ENCODE peak calls at places on chromosome 10, in four cellular contexts. T, P, A and B are unnamed samples.

GRCh38 chr10:103789771-103790201 is 65.6 kb downstream of the SH3PXD2A start:
- DNase-seq in T (no peak), P (peak; percentile 75), A (no peak), B (no peak)

GRCh38 chr10:112981553-112981952 is 31.5 kb downstream of the TCF7L2 start:
- DNase-seq in T (no peak), P (no peak), A (no peak), B (no peak)

GRCh38 chr10:4804505-4804904 is 21.5 kb upstream of the AKR1E2 start:
- DNase-seq in T (no peak), P (no peak), A (no peak), B (no peak)

GRCh38 chr10:121853950-121854349 is 73.9 kb downstream of the ATE1 start:
- DNase-seq in T (no peak), P (no peak), A (no peak), B (no peak)

GRCh38 chr10:104046651-104047050 is 39.0 kb downstream of the COL17A1 start:
- DNase-seq in T (no peak), P (no peak), A (no peak), B (no peak)

GRCh38 chr10:49052069-49052468 is 63.3 kb downstream of the VSTM4 start:
- DNase-seq in T (no peak), P (no peak), A (no peak), B (no peak)

GRCh38 chr10:13099144-13099665 is 758 bp upstream of the OPTN start:
- DNase-seq in T (peak; percentile 53), P (peak; percentile 51), A (peak; percentile 64), B (no peak)

GRCh38 chr10:117743517-117743916 is 201.0 kb downstream of the EMX2 start:
- DNase-seq in T (no peak), P (no peak), A (no peak), B (no peak)

GRCh38 chr10:131743190-131744151 is 157.3 kb upstream of the PPP2R2D start:
- DNase-seq in T (no peak), P (no peak), A (no peak), B (no peak)

GRCh38 chr10:67088035-67088434 is 162.2 kb downstream of the LRRTM3 start:
- DNase-seq in T (no peak), P (no peak), A (no peak), B (no peak)

GRCh38 chr10:111207525-111207924 is 130.7 kb downstream of the ADRA2A start:
- DNase-seq in T (no peak), P (no peak), A (no peak), B (peak; percentile 21)

GRCh38 chr10:105258036-105258673 is 617.1 kb downstream of the SORCS3 start:
- DNase-seq in T (no peak), P (no peak), A (no peak), B (no peak)

GRCh38 chr10:73653701-73654100 is 2.1 kb downstream of the SYNPO2L start:
- DNase-seq in T (no peak), P (no peak), A (peak; percentile 59), B (no peak)

GRCh38 chr10:112059220-112059619 is 124.3 kb downstream of the GPAM start:
- DNase-seq in T (no peak), P (no peak), A (no peak), B (no peak)

GRCh38 chr10:53269482-53269881 is 496.9 kb upstream of the MBL2 start:
- DNase-seq in T (no peak), P (no peak), A (no peak), B (no peak)

GRCh38 chr10:101046332-101047238 is 15.2 kb upstream of the KAZALD1 start:
- DNase-seq in T (no peak), P (peak; percentile 42), A (no peak), B (no peak)

GRCh38 chr10:61900829-61901783 is at the start of gene ARID5B:
- DNase-seq in T (peak; percentile 57), P (peak; percentile 18), A (peak; percentile 74), B (no peak)

GRCh38 chr10:124116771-124117510 is 23.5 kb upstream of the CHST15 start:
- DNase-seq in T (no peak), P (peak; percentile 47), A (no peak), B (no peak)

GRCh38 chr10:76080991-76081390 is 649.6 kb downstream of the LRMDA start:
- DNase-seq in T (no peak), P (peak; percentile 41), A (no peak), B (no peak)

GRCh38 chr10:7519351-7519750 is 108.5 kb upstream of the SFMBT2 start:
- DNase-seq in T (no peak), P (no peak), A (no peak), B (no peak)

GRCh38 chr10:29522038-29522855 is 112.5 kb downstream of the SVIL start:
- DNase-seq in T (no peak), P (no peak), A (no peak), B (no peak)

GRCh38 chr10:12130237-12130872 is 878 bp downstream of the SEC61A2 start:
- DNase-seq in T (peak; percentile 35), P (peak; percentile 0), A (peak; percentile 71), B (no peak)

GRCh38 chr10:52216852-52217251 is 97.2 kb upstream of the DKK1 start:
- DNase-seq in T (no peak), P (peak; percentile 73), A (peak; percentile 15), B (no peak)

GRCh38 chr10:62354941-62355340 is 19.2 kb upstream of the ZNF365 start:
- DNase-seq in T (no peak), P (no peak), A (no peak), B (no peak)

GRCh38 chr10:128022216-128023196 is 103.7 kb downstream of the MKI67 start:
- DNase-seq in T (no peak), P (no peak), A (no peak), B (no peak)

GRCh38 chr10:87847550-87847949 is 15.8 kb downstream of the KLLN start:
- DNase-seq in T (no peak), P (no peak), A (no peak), B (no peak)

GRCh38 chr10:77784856-77785255 is 141.7 kb downstream of the DLG5 start:
- DNase-seq in T (no peak), P (no peak), A (no peak), B (no peak)

GRCh38 chr10:59879363-59879935 is 26.9 kb downstream of the CCDC6 start:
- DNase-seq in T (no peak), P (no peak), A (no peak), B (no peak)

GRCh38 chr10:48231699-48232315 is 42.7 kb downstream of the FRMPD2 start:
- DNase-seq in T (no peak), P (no peak), A (no peak), B (no peak)

GRCh38 chr10:103451871-103452713 is at the start of gene CALHM2:
- DNase-seq in T (peak; percentile 42), P (peak; percentile 56), A (no peak), B (no peak)

GRCh38 chr10:48804740-48805182 is 120.1 kb downstream of the WDFY4 start:
- DNase-seq in T (no peak), P (peak; percentile 37), A (no peak), B (no peak)

GRCh38 chr10:132368881-132369635 is 27.9 kb upstream of the PWWP2B start:
- DNase-seq in T (no peak), P (no peak), A (no peak), B (no peak)

GRCh38 chr10:12615296-12616220 is 266.2 kb downstream of the CAMK1D start:
- DNase-seq in T (no peak), P (no peak), A (no peak), B (no peak)

GRCh38 chr10:72096115-72097000 is 8.0 kb upstream of the SPOCK2 start:
- DNase-seq in T (no peak), P (no peak), A (peak; percentile 44), B (no peak)

GRCh38 chr10:61465807-61466425 is 12.7 kb upstream of the TMEM26 start:
- DNase-seq in T (no peak), P (no peak), A (no peak), B (no peak)